ENCODE peak calls at places on chromosomes 16 and 17, in eight cellular contexts. W is C1 segment of cervical spinal cord, Y is EL, S is NCI-H1436, L is BJ, H is adrenal gland, P is HCEC 1CT, C is cerebellar cortex. J is an unnamed sample.

GRCh38 chr17:2054262-2054739 is 602 bp upstream of the HIC1 start:
- DNase-seq in W (no peak), Y (peak), S (peak), L (no peak), H (no peak), P (peak), C (peak), J (no peak)

GRCh38 chr17:2101448-2102257 is 46.8 kb downstream of the HIC1 start:
- DNase-seq in W (no peak), Y (no peak), S (no peak), L (no peak), H (peak), P (no peak), C (peak), J (no peak)

GRCh38 chr16:2251281-2252111 is at the start of gene ECI1:
- DNase-seq in W (peak), Y (peak), S (peak), L (peak), H (peak), P (peak), C (peak), J (peak)

GRCh38 chr17:42017866-42018200 is 594 bp upstream of the DNAJC7 start:
- DNase-seq in W (no peak), Y (no peak), S (no peak), L (no peak), H (no peak), P (no peak), C (no peak), J (no peak)

GRCh38 chr17:77392376-77393273 is 251.9 kb downstream of the SEC14L1 start:
- DNase-seq in W (peak), Y (no peak), S (no peak), L (no peak), H (peak), P (peak), C (peak), J (no peak)

GRCh38 chr17:2749784-2750181 is 331 bp upstream of the CCDC92B start:
- DNase-seq in W (no peak), Y (peak), S (peak), L (no peak), H (peak), P (peak), C (peak), J (peak)

GRCh38 chr16:90019543-90020259 is 445 bp upstream of the DBNDD1 start:
- DNase-seq in W (no peak), Y (peak), S (peak), L (no peak), H (no peak), P (peak), C (no peak), J (no peak)

GRCh38 chr16:89404561-89404960 is 85.8 kb downstream of the ANKRD11 start:
- DNase-seq in W (no peak), Y (no peak), S (no peak), L (no peak), H (no peak), P (no peak), C (no peak), J (no peak)

GRCh38 chr17:79133214-79133613 is 58.6 kb downstream of the ENGASE start:
- DNase-seq in W (no peak), Y (no peak), S (no peak), L (no peak), H (no peak), P (no peak), C (no peak), J (no peak)

GRCh38 chr17:17698869-17699351 is 17.7 kb downstream of the RAI1 start:
- DNase-seq in W (no peak), Y (peak), S (no peak), L (no peak), H (no peak), P (no peak), C (no peak), J (no peak)

GRCh38 chr16:10608687-10609409 is 28.4 kb upstream of the EMP2 start:
- DNase-seq in W (no peak), Y (no peak), S (no peak), L (no peak), H (no peak), P (peak), C (no peak), J (no peak)

GRCh38 chr17:39677072-39677471 is 8.8 kb downstream of the PNMT start:
- DNase-seq in W (no peak), Y (no peak), S (no peak), L (no peak), H (no peak), P (no peak), C (no peak), J (no peak)

GRCh38 chr17:62933986-62934385 is 32.0 kb upstream of the TANC2 start:
- DNase-seq in W (no peak), Y (no peak), S (no peak), L (no peak), H (no peak), P (no peak), C (no peak), J (no peak)

GRCh38 chr16:84532299-84532724 is 27.9 kb upstream of the MEAK7 start:
- DNase-seq in W (no peak), Y (peak), S (no peak), L (peak), H (peak), P (peak), C (peak), J (no peak)

GRCh38 chr17:30905742-30906100 is 317 bp downstream of the TEFM start:
- DNase-seq in W (no peak), Y (no peak), S (no peak), L (no peak), H (no peak), P (no peak), C (no peak), J (no peak)

GRCh38 chr17:63774982-63775290 is 966 bp downstream of the DDX42 start:
- DNase-seq in W (no peak), Y (peak), S (no peak), L (no peak), H (no peak), P (no peak), C (no peak), J (no peak)

GRCh38 chr16:56005958-56006357 is 130.8 kb upstream of the CES5A start:
- DNase-seq in W (no peak), Y (no peak), S (no peak), L (no peak), H (no peak), P (no peak), C (no peak), J (no peak)

GRCh38 chr17:33082529-33083148 is 91.0 kb downstream of the SPACA3 start:
- DNase-seq in W (no peak), Y (no peak), S (no peak), L (no peak), H (no peak), P (no peak), C (no peak), J (no peak)

GRCh38 chr17:63834431-63835166 is 7.1 kb upstream of the FTSJ3 start:
- DNase-seq in W (no peak), Y (peak), S (peak), L (peak), H (peak), P (peak), C (peak), J (peak)

GRCh38 chr16:84806256-84806889 is 13.4 kb upstream of the CRISPLD2 start:
- DNase-seq in W (no peak), Y (peak), S (no peak), L (peak), H (peak), P (no peak), C (no peak), J (no peak)

GRCh38 chr17:40124279-40125141 is 2.7 kb downstream of the MSL1 start:
- DNase-seq in W (no peak), Y (peak), S (no peak), L (no peak), H (peak), P (no peak), C (peak), J (no peak)

GRCh38 chr17:11880714-11881113 is 116.6 kb downstream of the ZNF18 start:
- DNase-seq in W (no peak), Y (no peak), S (no peak), L (no peak), H (no peak), P (no peak), C (peak), J (no peak)

GRCh38 chr17:56773124-56773523 is 60.6 kb downstream of the C17orf67 start:
- DNase-seq in W (no peak), Y (no peak), S (no peak), L (no peak), H (no peak), P (no peak), C (no peak), J (no peak)

GRCh38 chr17:29237476-29238132 is 9.1 kb upstream of the CRYBA1 start:
- DNase-seq in W (no peak), Y (peak), S (no peak), L (no peak), H (no peak), P (peak), C (no peak), J (no peak)

GRCh38 chr16:73028721-73029361 is 19.1 kb downstream of the ZFHX3 start:
- DNase-seq in W (no peak), Y (no peak), S (no peak), L (no peak), H (no peak), P (no peak), C (no peak), J (no peak)

GRCh38 chr16:50684823-50685455 is 3.8 kb upstream of the SNX20 start:
- DNase-seq in W (no peak), Y (no peak), S (no peak), L (no peak), H (no peak), P (no peak), C (no peak), J (no peak)

GRCh38 chr16:87681990-87682570 is 79.8 kb downstream of the JPH3 start:
- DNase-seq in W (no peak), Y (peak), S (no peak), L (peak), H (no peak), P (peak), C (no peak), J (no peak)

GRCh38 chr17:41360291-41360995 is 9.2 kb downstream of the KRT33B start:
- DNase-seq in W (no peak), Y (peak), S (no peak), L (peak), H (no peak), P (peak), C (no peak), J (no peak)

GRCh38 chr16:3570420-3571062 is 6.7 kb downstream of the NLRC3 start:
- DNase-seq in W (no peak), Y (no peak), S (no peak), L (no peak), H (no peak), P (no peak), C (no peak), J (peak)

GRCh38 chr17:43953746-43954145 is at the start of gene PYY:
- DNase-seq in W (no peak), Y (no peak), S (no peak), L (no peak), H (no peak), P (no peak), C (no peak), J (no peak)

GRCh38 chr17:21239680-21240374 is 13.4 kb downstream of the NATD1 start:
- DNase-seq in W (no peak), Y (no peak), S (no peak), L (no peak), H (no peak), P (peak), C (peak), J (no peak)

GRCh38 chr17:15379659-15380058 is 38.3 kb upstream of the TEKT3 start:
- DNase-seq in W (no peak), Y (no peak), S (no peak), L (no peak), H (no peak), P (no peak), C (no peak), J (no peak)

GRCh38 chr16:56286819-56287218 is 95.5 kb downstream of the GNAO1 start:
- DNase-seq in W (no peak), Y (peak), S (no peak), L (no peak), H (no peak), P (peak), C (no peak), J (no peak)

GRCh38 chr17:45221997-45222272 is 250 bp downstream of the FMNL1 start:
- DNase-seq in W (no peak), Y (no peak), S (no peak), L (no peak), H (no peak), P (no peak), C (no peak), J (no peak)

GRCh38 chr17:35063514-35064223 is at the start of gene RFFL:
- DNase-seq in W (peak), Y (peak), S (no peak), L (peak), H (peak), P (peak), C (peak), J (peak)

GRCh38 chr17:74385201-74385600 is 17.9 kb downstream of the GPR142 start:
- DNase-seq in W (no peak), Y (no peak), S (no peak), L (no peak), H (no peak), P (no peak), C (no peak), J (no peak)

GRCh38 chr17:4167786-4168185 is 24.8 kb downstream of the CYB5D2 start:
- DNase-seq in W (no peak), Y (no peak), S (no peak), L (no peak), H (no peak), P (no peak), C (peak), J (no peak)

J was measured in iPS DF 6.9.